ENCODE peak calls at places on chromosomes 16 and 17, in eight cellular contexts. One of them, this sample, is unnamed.

GRCh38 chr16:85611455-85612190 is 1.5 kb upstream of the GSE1 start:
- DNase-seq in T1000: peak
- DNase-seq in IMR-90: peak
- DNase-seq in fibroblast of mammary gland: peak
- DNase-seq in C1 segment of cervical spinal cord: peak
- DNase-seq in upper lobe of right lung: peak
- DNase-seq in HS-27A: peak
- DNase-seq in neural crest cell: no peak
- DNase-seq in this sample: peak

GRCh38 chr17:42182927-42183734 is 2.1 kb downstream of the HCRT start:
- DNase-seq in neural crest cell: no peak
- DNase-seq in T1000: no peak
- DNase-seq in upper lobe of right lung: no peak
- DNase-seq in fibroblast of mammary gland: peak
- DNase-seq in HS-27A: no peak
- DNase-seq in C1 segment of cervical spinal cord: no peak
- DNase-seq in IMR-90: peak
- DNase-seq in this sample: peak

GRCh38 chr16:85639529-85640253 is 26.6 kb downstream of the GSE1 start:
- DNase-seq in upper lobe of right lung: no peak
- DNase-seq in HS-27A: no peak
- DNase-seq in fibroblast of mammary gland: no peak
- DNase-seq in IMR-90: no peak
- DNase-seq in T1000: no peak
- DNase-seq in C1 segment of cervical spinal cord: no peak
- DNase-seq in neural crest cell: no peak
- DNase-seq in this sample: no peak

GRCh38 chr17:15185625-15185991 is 79.5 kb downstream of the PMP22 start:
- DNase-seq in IMR-90: peak
- DNase-seq in fibroblast of mammary gland: peak
- DNase-seq in neural crest cell: no peak
- DNase-seq in C1 segment of cervical spinal cord: no peak
- DNase-seq in T1000: no peak
- DNase-seq in upper lobe of right lung: no peak
- DNase-seq in HS-27A: no peak
- DNase-seq in this sample: peak

GRCh38 chr16:5444181-5444580 is 346.6 kb upstream of the EEF2KMT start:
- DNase-seq in HS-27A: no peak
- DNase-seq in C1 segment of cervical spinal cord: no peak
- DNase-seq in T1000: no peak
- DNase-seq in upper lobe of right lung: no peak
- DNase-seq in IMR-90: no peak
- DNase-seq in neural crest cell: no peak
- DNase-seq in fibroblast of mammary gland: no peak
- DNase-seq in this sample: no peak

GRCh38 chr17:68777243-68777855 is 176.2 kb upstream of the FAM20A start:
- DNase-seq in neural crest cell: peak
- DNase-seq in HS-27A: no peak
- DNase-seq in IMR-90: peak
- DNase-seq in C1 segment of cervical spinal cord: no peak
- DNase-seq in T1000: peak
- DNase-seq in fibroblast of mammary gland: peak
- DNase-seq in upper lobe of right lung: no peak
- DNase-seq in this sample: peak

GRCh38 chr16:19228057-19228456 is 57.5 kb upstream of the CLEC19A start:
- DNase-seq in C1 segment of cervical spinal cord: no peak
- DNase-seq in T1000: no peak
- DNase-seq in fibroblast of mammary gland: no peak
- DNase-seq in HS-27A: peak
- DNase-seq in upper lobe of right lung: no peak
- DNase-seq in neural crest cell: no peak
- DNase-seq in IMR-90: no peak
- DNase-seq in this sample: no peak

GRCh38 chr17:15334266-15334665 is 7.1 kb downstream of the TEKT3 start:
- DNase-seq in upper lobe of right lung: no peak
- DNase-seq in C1 segment of cervical spinal cord: no peak
- DNase-seq in neural crest cell: no peak
- DNase-seq in IMR-90: no peak
- DNase-seq in T1000: no peak
- DNase-seq in HS-27A: no peak
- DNase-seq in fibroblast of mammary gland: no peak
- DNase-seq in this sample: no peak

GRCh38 chr16:12917246-12917645 is 15.8 kb downstream of the SHISA9 start:
- DNase-seq in IMR-90: no peak
- DNase-seq in T1000: no peak
- DNase-seq in neural crest cell: no peak
- DNase-seq in upper lobe of right lung: no peak
- DNase-seq in C1 segment of cervical spinal cord: no peak
- DNase-seq in fibroblast of mammary gland: no peak
- DNase-seq in HS-27A: no peak
- DNase-seq in this sample: no peak

GRCh38 chr17:45942284-45942683 is 47.9 kb downstream of the MAPT start:
- DNase-seq in neural crest cell: no peak
- DNase-seq in upper lobe of right lung: no peak
- DNase-seq in fibroblast of mammary gland: peak
- DNase-seq in T1000: no peak
- DNase-seq in IMR-90: no peak
- DNase-seq in HS-27A: no peak
- DNase-seq in C1 segment of cervical spinal cord: peak
- DNase-seq in this sample: peak

GRCh38 chr16:86217891-86218270 is 292.4 kb upstream of the FOXF1 start:
- DNase-seq in fibroblast of mammary gland: no peak
- DNase-seq in HS-27A: no peak
- DNase-seq in upper lobe of right lung: no peak
- DNase-seq in IMR-90: no peak
- DNase-seq in T1000: no peak
- DNase-seq in C1 segment of cervical spinal cord: no peak
- DNase-seq in neural crest cell: no peak
- DNase-seq in this sample: no peak

GRCh38 chr16:12096828-12097522 is 120.4 kb downstream of the SNX29 start:
- DNase-seq in HS-27A: no peak
- DNase-seq in neural crest cell: no peak
- DNase-seq in upper lobe of right lung: peak
- DNase-seq in C1 segment of cervical spinal cord: no peak
- DNase-seq in T1000: no peak
- DNase-seq in fibroblast of mammary gland: no peak
- DNase-seq in IMR-90: no peak
- DNase-seq in this sample: no peak

GRCh38 chr16:80803341-80804060 is 897 bp downstream of the CDYL2 start:
- DNase-seq in neural crest cell: peak
- DNase-seq in upper lobe of right lung: peak
- DNase-seq in fibroblast of mammary gland: no peak
- DNase-seq in C1 segment of cervical spinal cord: no peak
- DNase-seq in IMR-90: no peak
- DNase-seq in T1000: no peak
- DNase-seq in HS-27A: no peak
- DNase-seq in this sample: peak

GRCh38 chr17:56292010-56292409 is 138.7 kb downstream of the ANKFN1 start:
- DNase-seq in HS-27A: peak
- DNase-seq in upper lobe of right lung: no peak
- DNase-seq in IMR-90: peak
- DNase-seq in T1000: peak
- DNase-seq in neural crest cell: no peak
- DNase-seq in fibroblast of mammary gland: peak
- DNase-seq in C1 segment of cervical spinal cord: no peak
- DNase-seq in this sample: peak

GRCh38 chr17:56594528-56595418 is 1.3 kb downstream of the NOG start:
- DNase-seq in T1000: no peak
- DNase-seq in C1 segment of cervical spinal cord: no peak
- DNase-seq in HS-27A: no peak
- DNase-seq in neural crest cell: peak
- DNase-seq in fibroblast of mammary gland: peak
- DNase-seq in IMR-90: peak
- DNase-seq in upper lobe of right lung: peak
- DNase-seq in this sample: no peak

GRCh38 chr16:16045879-16046278 is 96.5 kb downstream of the ABCC1 start:
- DNase-seq in upper lobe of right lung: no peak
- DNase-seq in HS-27A: no peak
- DNase-seq in neural crest cell: no peak
- DNase-seq in fibroblast of mammary gland: no peak
- DNase-seq in IMR-90: no peak
- DNase-seq in C1 segment of cervical spinal cord: no peak
- DNase-seq in T1000: no peak
- DNase-seq in this sample: no peak

GRCh38 chr16:9258423-9259051 is 167.1 kb downstream of the HAPSTR1 start:
- DNase-seq in HS-27A: peak
- DNase-seq in C1 segment of cervical spinal cord: no peak
- DNase-seq in fibroblast of mammary gland: peak
- DNase-seq in neural crest cell: peak
- DNase-seq in upper lobe of right lung: no peak
- DNase-seq in T1000: no peak
- DNase-seq in IMR-90: peak
- DNase-seq in this sample: peak

GRCh38 chr17:65633988-65634387 is 72.5 kb upstream of the AXIN2 start:
- DNase-seq in HS-27A: no peak
- DNase-seq in T1000: no peak
- DNase-seq in neural crest cell: no peak
- DNase-seq in fibroblast of mammary gland: no peak
- DNase-seq in C1 segment of cervical spinal cord: no peak
- DNase-seq in upper lobe of right lung: no peak
- DNase-seq in IMR-90: no peak
- DNase-seq in this sample: no peak

GRCh38 chr17:79338142-79338541 is 263.5 kb downstream of the ENGASE start:
- DNase-seq in T1000: no peak
- DNase-seq in C1 segment of cervical spinal cord: no peak
- DNase-seq in HS-27A: no peak
- DNase-seq in neural crest cell: no peak
- DNase-seq in IMR-90: no peak
- DNase-seq in fibroblast of mammary gland: no peak
- DNase-seq in upper lobe of right lung: no peak
- DNase-seq in this sample: no peak

GRCh38 chr16:50154369-50154947 is 1.4 kb downstream of the TENT4B start:
- DNase-seq in HS-27A: no peak
- DNase-seq in fibroblast of mammary gland: peak
- DNase-seq in neural crest cell: no peak
- DNase-seq in IMR-90: no peak
- DNase-seq in upper lobe of right lung: no peak
- DNase-seq in C1 segment of cervical spinal cord: no peak
- DNase-seq in T1000: no peak
- DNase-seq in this sample: no peak

GRCh38 chr16:30054959-30055553 is 10.5 kb upstream of the ALDOA start:
- DNase-seq in fibroblast of mammary gland: no peak
- DNase-seq in IMR-90: no peak
- DNase-seq in HS-27A: no peak
- DNase-seq in upper lobe of right lung: peak
- DNase-seq in C1 segment of cervical spinal cord: no peak
- DNase-seq in T1000: no peak
- DNase-seq in neural crest cell: no peak
- DNase-seq in this sample: no peak

GRCh38 chr16:85017151-85017550 is 5.8 kb upstream of the ZDHHC7 start:
- DNase-seq in C1 segment of cervical spinal cord: no peak
- DNase-seq in T1000: no peak
- DNase-seq in upper lobe of right lung: no peak
- DNase-seq in neural crest cell: no peak
- DNase-seq in IMR-90: peak
- DNase-seq in HS-27A: no peak
- DNase-seq in fibroblast of mammary gland: peak
- DNase-seq in this sample: no peak

GRCh38 chr16:3459401-3460090 is 16.1 kb downstream of the NAA60 start:
- DNase-seq in HS-27A: no peak
- DNase-seq in upper lobe of right lung: no peak
- DNase-seq in IMR-90: peak
- DNase-seq in T1000: no peak
- DNase-seq in C1 segment of cervical spinal cord: no peak
- DNase-seq in neural crest cell: no peak
- DNase-seq in fibroblast of mammary gland: no peak
- DNase-seq in this sample: no peak

GRCh38 chr16:89904606-89905510 is 13.8 kb upstream of the MC1R start:
- DNase-seq in neural crest cell: no peak
- DNase-seq in HS-27A: no peak
- DNase-seq in IMR-90: no peak
- DNase-seq in upper lobe of right lung: no peak
- DNase-seq in C1 segment of cervical spinal cord: no peak
- DNase-seq in T1000: no peak
- DNase-seq in fibroblast of mammary gland: no peak
- DNase-seq in this sample: no peak

GRCh38 chr17:66629762-66630161 is 205.2 kb upstream of the CACNG5 start:
- DNase-seq in fibroblast of mammary gland: no peak
- DNase-seq in IMR-90: no peak
- DNase-seq in C1 segment of cervical spinal cord: no peak
- DNase-seq in HS-27A: no peak
- DNase-seq in T1000: no peak
- DNase-seq in upper lobe of right lung: no peak
- DNase-seq in neural crest cell: no peak
- DNase-seq in this sample: no peak

GRCh38 chr17:45437461-45438283 is 5.0 kb upstream of the ARHGAP27 start:
- DNase-seq in neural crest cell: no peak
- DNase-seq in T1000: no peak
- DNase-seq in C1 segment of cervical spinal cord: no peak
- DNase-seq in IMR-90: no peak
- DNase-seq in HS-27A: no peak
- DNase-seq in fibroblast of mammary gland: no peak
- DNase-seq in upper lobe of right lung: no peak
- DNase-seq in this sample: no peak

GRCh38 chr17:33152793-33153192 is 140.3 kb downstream of the ASIC2 start:
- DNase-seq in C1 segment of cervical spinal cord: no peak
- DNase-seq in T1000: no peak
- DNase-seq in HS-27A: no peak
- DNase-seq in IMR-90: no peak
- DNase-seq in neural crest cell: no peak
- DNase-seq in fibroblast of mammary gland: no peak
- DNase-seq in upper lobe of right lung: no peak
- DNase-seq in this sample: no peak

GRCh38 chr16:50093607-50094570 is 28.1 kb downstream of the HEATR3 start:
- DNase-seq in upper lobe of right lung: peak
- DNase-seq in HS-27A: no peak
- DNase-seq in T1000: no peak
- DNase-seq in fibroblast of mammary gland: peak
- DNase-seq in C1 segment of cervical spinal cord: peak
- DNase-seq in IMR-90: no peak
- DNase-seq in neural crest cell: no peak
- DNase-seq in this sample: peak